ENCODE peak calls at places on chromosomes 16 and 17, in four cellular contexts. N is activated gamma-delta T cell treated with anti-CD3 and anti-CD28 coated beads, Interleukin-2, amount 50 U/mL, for 16 hours; B is NT2/D1; P is myocyte. O is an unnamed sample.

GRCh38 chr16:11755022-11755760 is 12.5 kb upstream of the TXNDC11 start:
- DNase-seq in P (peak; percentile 25), N (no peak), B (no peak), O (no peak)

GRCh38 chr16:78479723-78480122 is 380.3 kb downstream of the WWOX start:
- DNase-seq in N (no peak), P (no peak), B (no peak), O (no peak)

GRCh38 chr16:89334988-89335802 is 117.7 kb downstream of the ZNF778 start:
- DNase-seq in N (no peak), P (no peak), B (no peak), O (no peak)

GRCh38 chr17:72266099-72266852 is 145.5 kb downstream of the SOX9 start:
- DNase-seq in P (no peak), N (no peak), B (no peak), O (no peak)

GRCh38 chr16:53905028-53905427 is 201.1 kb downstream of the FTO start:
- DNase-seq in N (no peak), P (no peak), B (no peak), O (no peak)

GRCh38 chr17:18974407-18975149 is 22.6 kb downstream of the SLC5A10 start:
- DNase-seq in P (peak; percentile 59), N (no peak), B (no peak), O (no peak)

GRCh38 chr16:53153130-53153529 is 98.3 kb downstream of the CHD9 start:
- DNase-seq in N (no peak), P (no peak), B (no peak), O (no peak)

GRCh38 chr17:47987240-47987835 is 16.4 kb downstream of the CDK5RAP3 start:
- DNase-seq in B (no peak), P (peak; percentile 78), N (no peak), O (no peak)

GRCh38 chr17:72766761-72767356 is 325.6 kb downstream of the SLC39A11 start:
- DNase-seq in B (no peak), N (no peak), P (peak; percentile 71), O (no peak)

GRCh38 chr17:40551874-40552768 is 13.2 kb downstream of the CCR7 start:
- DNase-seq in B (no peak), N (no peak), P (peak; percentile 98), O (peak; percentile 98)

GRCh38 chr16:88437367-88437964 is 15.6 kb upstream of the ZFPM1 start:
- DNase-seq in B (no peak), N (peak; percentile 57), P (no peak), O (no peak)

GRCh38 chr17:82272495-82273326 is 789 bp downstream of the CSNK1D start:
- DNase-seq in B (no peak), P (peak; percentile 27), N (peak; percentile 28), O (no peak)

GRCh38 chr17:4766199-4766598 is 5.5 kb upstream of the TM4SF5 start:
- DNase-seq in N (no peak), B (no peak), P (no peak), O (no peak)

GRCh38 chr17:42131971-42132370 is 9.4 kb downstream of the HSPB9 start:
- DNase-seq in N (no peak), P (no peak), B (no peak), O (no peak)

GRCh38 chr17:39069114-39069756 is 82.2 kb downstream of the PLXDC1 start:
- DNase-seq in N (no peak), P (peak; percentile 75), B (no peak), O (no peak)

GRCh38 chr17:77332034-77332971 is 191.5 kb downstream of the SEC14L1 start:
- DNase-seq in N (no peak), B (no peak), P (peak; percentile 79), O (no peak)

GRCh38 chr17:67136191-67137025 is 92.1 kb downstream of the CACNG1 start:
- DNase-seq in B (no peak), N (no peak), P (no peak), O (no peak)

GRCh38 chr16:55426865-55427484 is 52.0 kb upstream of the MMP2 start:
- DNase-seq in N (no peak), P (no peak), B (no peak), O (no peak)

O was measured in GM04503.